ENCODE peak calls at places on chromosomes 12 and 14, in nine cellular contexts. One of them, this sample, is unnamed.

GRCh38 chr14:69842671-69843407 is 36.4 kb upstream of the SMOC1 start:
- DNase-seq in astrocyte of the cerebellum: no peak
- DNase-seq in IMR-90: no peak
- DNase-seq in mammary epithelial cell: no peak
- DNase-seq in OCI-LY7: no peak
- DNase-seq in transverse colon: no peak
- DNase-seq in CD8-positive, alpha-beta T cell: no peak
- DNase-seq in uterus: no peak
- DNase-seq in BE2C: no peak
- DNase-seq in this sample: no peak

GRCh38 chr14:39060818-39061437 is 42.1 kb downstream of the SEC23A start:
- DNase-seq in IMR-90: no peak
- DNase-seq in BE2C: no peak
- DNase-seq in transverse colon: no peak
- DNase-seq in CD8-positive, alpha-beta T cell: no peak
- DNase-seq in uterus: no peak
- DNase-seq in astrocyte of the cerebellum: no peak
- DNase-seq in mammary epithelial cell: no peak
- DNase-seq in OCI-LY7: peak
- DNase-seq in this sample: no peak

GRCh38 chr14:72701610-72702009 is 192.3 kb downstream of the DPF3 start:
- DNase-seq in BE2C: peak
- DNase-seq in transverse colon: no peak
- DNase-seq in uterus: no peak
- DNase-seq in astrocyte of the cerebellum: peak
- DNase-seq in IMR-90: peak
- DNase-seq in mammary epithelial cell: no peak
- DNase-seq in OCI-LY7: no peak
- DNase-seq in CD8-positive, alpha-beta T cell: no peak
- DNase-seq in this sample: peak

GRCh38 chr12:96108321-96108720 is 72.9 kb upstream of the LTA4H start:
- DNase-seq in CD8-positive, alpha-beta T cell: peak
- DNase-seq in IMR-90: no peak
- DNase-seq in OCI-LY7: peak
- DNase-seq in uterus: no peak
- DNase-seq in BE2C: no peak
- DNase-seq in transverse colon: peak
- DNase-seq in mammary epithelial cell: no peak
- DNase-seq in astrocyte of the cerebellum: no peak
- DNase-seq in this sample: no peak

GRCh38 chr12:130775953-130776856 is 60.1 kb upstream of the RIMBP2 start:
- DNase-seq in uterus: peak
- DNase-seq in astrocyte of the cerebellum: peak
- DNase-seq in OCI-LY7: no peak
- DNase-seq in CD8-positive, alpha-beta T cell: peak
- DNase-seq in IMR-90: peak
- DNase-seq in transverse colon: peak
- DNase-seq in mammary epithelial cell: peak
- DNase-seq in BE2C: peak
- DNase-seq in this sample: peak

GRCh38 chr12:21453312-21453852 is 15.9 kb downstream of the PYROXD1 start:
- DNase-seq in OCI-LY7: no peak
- DNase-seq in uterus: no peak
- DNase-seq in CD8-positive, alpha-beta T cell: no peak
- DNase-seq in mammary epithelial cell: no peak
- DNase-seq in transverse colon: no peak
- DNase-seq in BE2C: no peak
- DNase-seq in astrocyte of the cerebellum: no peak
- DNase-seq in IMR-90: no peak
- DNase-seq in this sample: no peak

GRCh38 chr12:32671930-32672785 is 6.9 kb upstream of the DNM1L start:
- DNase-seq in mammary epithelial cell: peak
- DNase-seq in uterus: no peak
- DNase-seq in CD8-positive, alpha-beta T cell: no peak
- DNase-seq in transverse colon: peak
- DNase-seq in IMR-90: peak
- DNase-seq in BE2C: peak
- DNase-seq in OCI-LY7: peak
- DNase-seq in astrocyte of the cerebellum: peak
- DNase-seq in this sample: peak

GRCh38 chr12:21773263-21773741 is 1.2 kb downstream of the KCNJ8 start:
- DNase-seq in uterus: peak
- DNase-seq in OCI-LY7: no peak
- DNase-seq in mammary epithelial cell: no peak
- DNase-seq in IMR-90: peak
- DNase-seq in CD8-positive, alpha-beta T cell: no peak
- DNase-seq in astrocyte of the cerebellum: no peak
- DNase-seq in BE2C: peak
- DNase-seq in transverse colon: peak
- DNase-seq in this sample: peak

GRCh38 chr12:108392284-108392683 is 53.2 kb upstream of the CMKLR1 start:
- DNase-seq in transverse colon: no peak
- DNase-seq in mammary epithelial cell: no peak
- DNase-seq in astrocyte of the cerebellum: no peak
- DNase-seq in uterus: no peak
- DNase-seq in BE2C: peak
- DNase-seq in IMR-90: no peak
- DNase-seq in OCI-LY7: no peak
- DNase-seq in CD8-positive, alpha-beta T cell: no peak
- DNase-seq in this sample: no peak

GRCh38 chr14:90999299-90999698 is 61.1 kb downstream of the RPS6KA5 start:
- DNase-seq in OCI-LY7: no peak
- DNase-seq in astrocyte of the cerebellum: no peak
- DNase-seq in IMR-90: no peak
- DNase-seq in BE2C: no peak
- DNase-seq in transverse colon: no peak
- DNase-seq in mammary epithelial cell: no peak
- DNase-seq in uterus: no peak
- DNase-seq in CD8-positive, alpha-beta T cell: no peak
- DNase-seq in this sample: no peak

GRCh38 chr12:95601626-95602025 is 50.4 kb upstream of the USP44 start:
- DNase-seq in uterus: no peak
- DNase-seq in astrocyte of the cerebellum: peak
- DNase-seq in BE2C: no peak
- DNase-seq in IMR-90: peak
- DNase-seq in OCI-LY7: no peak
- DNase-seq in CD8-positive, alpha-beta T cell: no peak
- DNase-seq in transverse colon: no peak
- DNase-seq in mammary epithelial cell: no peak
- DNase-seq in this sample: peak

GRCh38 chr12:116306968-116307367 is 29.5 kb upstream of the MED13L start:
- DNase-seq in astrocyte of the cerebellum: no peak
- DNase-seq in BE2C: no peak
- DNase-seq in IMR-90: no peak
- DNase-seq in OCI-LY7: no peak
- DNase-seq in mammary epithelial cell: no peak
- DNase-seq in CD8-positive, alpha-beta T cell: no peak
- DNase-seq in uterus: no peak
- DNase-seq in transverse colon: no peak
- DNase-seq in this sample: no peak

GRCh38 chr14:72741836-72742681 is 151.8 kb downstream of the DPF3 start:
- DNase-seq in IMR-90: no peak
- DNase-seq in BE2C: peak
- DNase-seq in astrocyte of the cerebellum: no peak
- DNase-seq in mammary epithelial cell: no peak
- DNase-seq in OCI-LY7: no peak
- DNase-seq in uterus: no peak
- DNase-seq in CD8-positive, alpha-beta T cell: no peak
- DNase-seq in transverse colon: no peak
- DNase-seq in this sample: no peak

GRCh38 chr14:32635103-32635719 is 303.5 kb upstream of the NPAS3 start:
- DNase-seq in mammary epithelial cell: peak
- DNase-seq in astrocyte of the cerebellum: peak
- DNase-seq in uterus: no peak
- DNase-seq in OCI-LY7: no peak
- DNase-seq in CD8-positive, alpha-beta T cell: no peak
- DNase-seq in BE2C: no peak
- DNase-seq in IMR-90: peak
- DNase-seq in transverse colon: no peak
- DNase-seq in this sample: peak

GRCh38 chr12:6996040-6996441 is 22.2 kb downstream of the LPCAT3 start:
- DNase-seq in astrocyte of the cerebellum: peak
- DNase-seq in transverse colon: no peak
- DNase-seq in IMR-90: peak
- DNase-seq in BE2C: no peak
- DNase-seq in mammary epithelial cell: no peak
- DNase-seq in OCI-LY7: no peak
- DNase-seq in CD8-positive, alpha-beta T cell: no peak
- DNase-seq in uterus: no peak
- DNase-seq in this sample: peak

GRCh38 chr14:31457665-31458659 is 656 bp upstream of the DTD2 start:
- DNase-seq in transverse colon: no peak
- DNase-seq in IMR-90: no peak
- DNase-seq in CD8-positive, alpha-beta T cell: no peak
- DNase-seq in mammary epithelial cell: no peak
- DNase-seq in uterus: no peak
- DNase-seq in OCI-LY7: no peak
- DNase-seq in BE2C: no peak
- DNase-seq in astrocyte of the cerebellum: no peak
- DNase-seq in this sample: no peak

GRCh38 chr14:31461545-31461944 is 4.2 kb upstream of the DTD2 start:
- DNase-seq in astrocyte of the cerebellum: no peak
- DNase-seq in OCI-LY7: peak
- DNase-seq in BE2C: no peak
- DNase-seq in CD8-positive, alpha-beta T cell: no peak
- DNase-seq in mammary epithelial cell: no peak
- DNase-seq in uterus: no peak
- DNase-seq in transverse colon: no peak
- DNase-seq in IMR-90: no peak
- DNase-seq in this sample: no peak

GRCh38 chr14:31456841-31457664 is at the start of gene DTD2:
- DNase-seq in transverse colon: peak
- DNase-seq in CD8-positive, alpha-beta T cell: peak
- DNase-seq in IMR-90: peak
- DNase-seq in mammary epithelial cell: peak
- DNase-seq in BE2C: peak
- DNase-seq in uterus: peak
- DNase-seq in astrocyte of the cerebellum: peak
- DNase-seq in OCI-LY7: peak
- DNase-seq in this sample: peak
- TF ChIP-seq CTCF in transverse colon: no peak
- TF ChIP-seq CTCF in CD8-positive, alpha-beta T cell: no peak
- TF ChIP-seq CTCF in IMR-90: no peak
- TF ChIP-seq CTCF in mammary epithelial cell: no peak
- TF ChIP-seq CTCF in BE2C: no peak
- TF ChIP-seq CTCF in uterus: peak
- TF ChIP-seq CTCF in astrocyte of the cerebellum: no peak
- TF ChIP-seq CTCF in OCI-LY7: peak
- TF ChIP-seq CTCF in this sample: no peak

GRCh38 chr14:105415481-105416428 is 3.9 kb upstream of the MTA1 start:
- DNase-seq in CD8-positive, alpha-beta T cell: no peak
- DNase-seq in mammary epithelial cell: no peak
- DNase-seq in IMR-90: no peak
- DNase-seq in BE2C: no peak
- DNase-seq in astrocyte of the cerebellum: no peak
- DNase-seq in uterus: no peak
- DNase-seq in OCI-LY7: no peak
- DNase-seq in transverse colon: no peak
- DNase-seq in this sample: no peak

GRCh38 chr14:105412768-105413541 is 6.7 kb upstream of the MTA1 start:
- DNase-seq in transverse colon: no peak
- DNase-seq in astrocyte of the cerebellum: no peak
- DNase-seq in BE2C: no peak
- DNase-seq in CD8-positive, alpha-beta T cell: no peak
- DNase-seq in uterus: no peak
- DNase-seq in mammary epithelial cell: no peak
- DNase-seq in IMR-90: no peak
- DNase-seq in OCI-LY7: no peak
- DNase-seq in this sample: no peak

GRCh38 chr14:105416671-105417070 is 3.0 kb upstream of the MTA1 start:
- DNase-seq in OCI-LY7: no peak
- DNase-seq in CD8-positive, alpha-beta T cell: no peak
- DNase-seq in mammary epithelial cell: no peak
- DNase-seq in astrocyte of the cerebellum: no peak
- DNase-seq in transverse colon: no peak
- DNase-seq in IMR-90: no peak
- DNase-seq in uterus: no peak
- DNase-seq in BE2C: no peak
- DNase-seq in this sample: no peak

GRCh38 chr14:105413542-105413886 is 6.1 kb upstream of the MTA1 start:
- DNase-seq in OCI-LY7: no peak
- DNase-seq in uterus: no peak
- DNase-seq in IMR-90: no peak
- DNase-seq in CD8-positive, alpha-beta T cell: no peak
- DNase-seq in astrocyte of the cerebellum: no peak
- DNase-seq in mammary epithelial cell: no peak
- DNase-seq in BE2C: no peak
- DNase-seq in transverse colon: no peak
- DNase-seq in this sample: no peak

GRCh38 chr14:105414456-105415371 is 4.9 kb upstream of the MTA1 start:
- DNase-seq in transverse colon: peak
- DNase-seq in astrocyte of the cerebellum: peak
- DNase-seq in BE2C: peak
- DNase-seq in CD8-positive, alpha-beta T cell: peak
- DNase-seq in IMR-90: peak
- DNase-seq in uterus: peak
- DNase-seq in mammary epithelial cell: peak
- DNase-seq in OCI-LY7: no peak
- DNase-seq in this sample: peak
- H3K4me3 ChIP-seq in transverse colon: peak
- H3K4me3 ChIP-seq in astrocyte of the cerebellum: peak
- H3K4me3 ChIP-seq in BE2C: peak
- H3K4me3 ChIP-seq in CD8-positive, alpha-beta T cell: peak
- H3K4me3 ChIP-seq in IMR-90: peak
- H3K4me3 ChIP-seq in uterus: peak
- H3K4me3 ChIP-seq in mammary epithelial cell: peak
- H3K4me3 ChIP-seq in OCI-LY7: peak
- H3K4me3 ChIP-seq in this sample: peak

GRCh38 chr14:106039400-106039799 is 513.0 kb downstream of the TMEM121 start:
- DNase-seq in uterus: no peak
- DNase-seq in mammary epithelial cell: no peak
- DNase-seq in astrocyte of the cerebellum: no peak
- DNase-seq in OCI-LY7: no peak
- DNase-seq in BE2C: peak
- DNase-seq in CD8-positive, alpha-beta T cell: peak
- DNase-seq in IMR-90: no peak
- DNase-seq in transverse colon: peak
- DNase-seq in this sample: no peak
- TF ChIP-seq CTCF in uterus: no peak
- TF ChIP-seq CTCF in mammary epithelial cell: no peak
- TF ChIP-seq CTCF in astrocyte of the cerebellum: no peak
- TF ChIP-seq CTCF in OCI-LY7: no peak
- TF ChIP-seq CTCF in BE2C: peak
- TF ChIP-seq CTCF in CD8-positive, alpha-beta T cell: peak
- TF ChIP-seq CTCF in IMR-90: no peak
- TF ChIP-seq CTCF in transverse colon: peak
- TF ChIP-seq CTCF in this sample: no peak

GRCh38 chr14:74954947-74955228 is 509 bp downstream of the PGF start:
- DNase-seq in transverse colon: no peak
- DNase-seq in OCI-LY7: no peak
- DNase-seq in BE2C: no peak
- DNase-seq in uterus: no peak
- DNase-seq in IMR-90: no peak
- DNase-seq in mammary epithelial cell: no peak
- DNase-seq in CD8-positive, alpha-beta T cell: no peak
- DNase-seq in astrocyte of the cerebellum: no peak
- DNase-seq in this sample: no peak
- H3K4me3 ChIP-seq in transverse colon: peak
- H3K4me3 ChIP-seq in OCI-LY7: no peak
- H3K4me3 ChIP-seq in BE2C: peak
- H3K4me3 ChIP-seq in uterus: peak
- H3K4me3 ChIP-seq in IMR-90: peak
- H3K4me3 ChIP-seq in mammary epithelial cell: peak
- H3K4me3 ChIP-seq in CD8-positive, alpha-beta T cell: peak
- H3K4me3 ChIP-seq in astrocyte of the cerebellum: peak
- H3K4me3 ChIP-seq in this sample: peak